ENCODE peak calls at places on chromosomes 16 and 17, in four cellular contexts. One of them, this sample, is unnamed.

GRCh38 chr17:38507436-38507835 is 79.2 kb downstream of the ARHGAP23 start:
- DNase-seq in fibroblast of lung: no peak
- DNase-seq in hepatocyte: no peak
- DNase-seq in GM23248: no peak
- DNase-seq in this sample: no peak

GRCh38 chr17:80068301-80069160 is 32.1 kb downstream of the CCDC40 start:
- DNase-seq in hepatocyte: peak
- DNase-seq in fibroblast of lung: peak
- DNase-seq in GM23248: peak
- DNase-seq in this sample: peak

GRCh38 chr17:78142113-78142861 is 3.9 kb upstream of the C17orf99 start:
- DNase-seq in GM23248: peak
- DNase-seq in hepatocyte: peak
- DNase-seq in fibroblast of lung: peak
- DNase-seq in this sample: peak

GRCh38 chr16:64412578-64413280 is 709.1 kb downstream of the CDH11 start:
- DNase-seq in fibroblast of lung: peak
- DNase-seq in GM23248: peak
- DNase-seq in hepatocyte: no peak
- DNase-seq in this sample: peak

GRCh38 chr16:8625491-8626087 is 4.1 kb downstream of the METTL22 start:
- DNase-seq in GM23248: no peak
- DNase-seq in fibroblast of lung: no peak
- DNase-seq in hepatocyte: no peak
- DNase-seq in this sample: no peak

GRCh38 chr17:61397086-61397842 is 2.4 kb upstream of the TBX2 start:
- DNase-seq in hepatocyte: peak
- DNase-seq in fibroblast of lung: no peak
- DNase-seq in GM23248: peak
- DNase-seq in this sample: no peak

GRCh38 chr16:78593352-78593751 is 493.9 kb downstream of the WWOX start:
- DNase-seq in hepatocyte: no peak
- DNase-seq in GM23248: no peak
- DNase-seq in fibroblast of lung: no peak
- DNase-seq in this sample: no peak

GRCh38 chr17:37430051-37430591 is 23.4 kb downstream of the TADA2A start:
- DNase-seq in GM23248: peak
- DNase-seq in fibroblast of lung: peak
- DNase-seq in hepatocyte: no peak
- DNase-seq in this sample: peak

GRCh38 chr17:68794636-68795503 is 160.3 kb downstream of the ABCA8 start:
- DNase-seq in fibroblast of lung: peak
- DNase-seq in GM23248: peak
- DNase-seq in hepatocyte: peak
- DNase-seq in this sample: peak

GRCh38 chr16:11429113-11429512 is 83.9 kb downstream of the RMI2 start:
- DNase-seq in hepatocyte: no peak
- DNase-seq in fibroblast of lung: no peak
- DNase-seq in GM23248: no peak
- DNase-seq in this sample: no peak

GRCh38 chr16:50208460-50208931 is 55.4 kb downstream of the TENT4B start:
- DNase-seq in hepatocyte: no peak
- DNase-seq in fibroblast of lung: peak
- DNase-seq in GM23248: peak
- DNase-seq in this sample: peak

GRCh38 chr17:63998050-63998720 is at the start of gene PRR29:
- DNase-seq in hepatocyte: peak
- DNase-seq in GM23248: peak
- DNase-seq in fibroblast of lung: peak
- DNase-seq in this sample: no peak

GRCh38 chr16:87956169-87956770 is 5.0 kb downstream of the BANP start:
- DNase-seq in fibroblast of lung: peak
- DNase-seq in hepatocyte: peak
- DNase-seq in GM23248: peak
- DNase-seq in this sample: peak

GRCh38 chr16:82769845-82770244 is 143.1 kb downstream of the CDH13 start:
- DNase-seq in hepatocyte: no peak
- DNase-seq in fibroblast of lung: no peak
- DNase-seq in GM23248: no peak
- DNase-seq in this sample: no peak

GRCh38 chr17:48575673-48576478 is 2.3 kb downstream of the HOXB4 start:
- DNase-seq in GM23248: no peak
- DNase-seq in fibroblast of lung: no peak
- DNase-seq in hepatocyte: no peak
- DNase-seq in this sample: no peak

GRCh38 chr16:85062303-85062702 is 34.7 kb downstream of the KIAA0513 start:
- DNase-seq in hepatocyte: no peak
- DNase-seq in GM23248: no peak
- DNase-seq in fibroblast of lung: no peak
- DNase-seq in this sample: no peak

DNA sequence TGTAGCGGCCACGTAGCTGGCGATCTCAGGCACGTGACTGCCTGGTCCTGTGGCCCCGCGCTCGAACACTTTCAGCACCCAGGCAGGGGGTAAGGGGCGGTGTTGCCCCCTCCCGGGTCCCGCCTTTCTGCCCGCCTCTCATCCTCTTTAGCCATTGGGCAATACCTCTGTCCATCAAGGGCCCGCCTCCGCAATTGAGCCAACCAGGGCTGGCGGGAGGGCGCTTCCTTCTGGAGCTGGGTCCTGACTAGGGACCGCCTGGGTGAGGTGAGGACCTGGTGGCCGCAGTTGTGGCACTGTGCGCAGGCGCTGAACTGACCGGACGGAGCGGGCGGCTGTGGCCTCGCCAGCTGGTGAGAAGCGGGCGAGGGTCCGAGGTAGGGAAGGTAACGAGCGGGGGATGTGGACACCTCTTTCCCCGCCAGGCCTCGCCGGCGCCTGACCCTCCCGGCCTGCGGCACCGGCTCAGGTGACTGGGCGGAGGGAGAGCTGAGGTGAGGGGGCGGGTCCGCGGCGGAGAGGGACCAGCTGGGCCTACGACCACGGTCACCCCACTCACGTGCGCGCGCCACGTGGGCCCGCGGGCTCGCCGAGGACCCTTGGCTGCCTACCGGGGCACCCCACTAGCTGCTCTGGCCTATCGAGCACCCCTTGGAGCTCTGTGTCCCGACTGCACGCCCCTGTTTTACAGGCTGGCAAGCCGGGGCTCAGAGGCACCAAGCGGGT is at the start of gene PDP2:
- DNase-seq in GM23248: peak
- DNase-seq in hepatocyte: peak
- DNase-seq in fibroblast of lung: peak
- DNase-seq in this sample: peak
- H3K27ac ChIP-seq in GM23248: no peak
- H3K27ac ChIP-seq in hepatocyte: peak
- H3K27ac ChIP-seq in fibroblast of lung: peak
- H3K27ac ChIP-seq in this sample: peak

GRCh38 chr17:8409966-8410881 is 12.6 kb upstream of the RNF222 start:
- DNase-seq in hepatocyte: peak
- DNase-seq in fibroblast of lung: peak
- DNase-seq in GM23248: peak
- DNase-seq in this sample: peak
- H3K4me2 ChIP-seq in hepatocyte: no peak
- H3K4me2 ChIP-seq in fibroblast of lung: peak
- H3K4me2 ChIP-seq in GM23248: no peak
- H3K4me2 ChIP-seq in this sample: peak

GRCh38 chr16:57043248-57043647 is 49.1 kb upstream of the CPNE2 start:
- DNase-seq in hepatocyte: no peak
- DNase-seq in GM23248: no peak
- DNase-seq in fibroblast of lung: no peak
- DNase-seq in this sample: no peak

GRCh38 chr16:57045694-57046381 is 46.5 kb upstream of the CPNE2 start:
- DNase-seq in fibroblast of lung: peak
- DNase-seq in hepatocyte: peak
- DNase-seq in GM23248: peak
- DNase-seq in this sample: peak

GRCh38 chr16:57048095-57048494 is 44.3 kb upstream of the CPNE2 start:
- DNase-seq in GM23248: no peak
- DNase-seq in fibroblast of lung: no peak
- DNase-seq in hepatocyte: no peak
- DNase-seq in this sample: no peak

GRCh38 chr16:57042157-57043111 is 49.9 kb upstream of the CPNE2 start:
- DNase-seq in GM23248: no peak
- DNase-seq in hepatocyte: no peak
- DNase-seq in fibroblast of lung: peak
- DNase-seq in this sample: peak

GRCh38 chr16:57044931-57045693 is 47.3 kb upstream of the CPNE2 start:
- DNase-seq in fibroblast of lung: no peak
- DNase-seq in GM23248: no peak
- DNase-seq in hepatocyte: no peak
- DNase-seq in this sample: no peak
- H3K27ac ChIP-seq in fibroblast of lung: no peak
- H3K27ac ChIP-seq in GM23248: no peak
- H3K27ac ChIP-seq in hepatocyte: no peak
- H3K27ac ChIP-seq in this sample: no peak

GRCh38 chr17:52145496-52145895 is 13.0 kb downstream of the CA10 start:
- DNase-seq in GM23248: no peak
- DNase-seq in hepatocyte: no peak
- DNase-seq in fibroblast of lung: peak
- DNase-seq in this sample: peak
- H3K4me2 ChIP-seq in GM23248: no peak
- H3K4me2 ChIP-seq in hepatocyte: no peak
- H3K4me2 ChIP-seq in fibroblast of lung: no peak
- H3K4me2 ChIP-seq in this sample: no peak

This sample was measured in astrocyte.